ENCODE peak calls at places on chromosomes 5 and 9, in six cellular contexts. R, F, S, B, C and I are unnamed samples.

GRCh38 chr5:35671516-35671915 is 53.9 kb downstream of the SPEF2 start:
- DNase-seq in R (no peak), F (no peak), S (peak; percentile 66), B (no peak), C (no peak), I (no peak)

GRCh38 chr5:6496207-6496584 is 47.5 kb downstream of the UBE2QL1 start:
- DNase-seq in R (peak; percentile 55), F (no peak), S (no peak), B (no peak), C (no peak), I (no peak)

GRCh38 chr9:136949817-136950655 is 2.0 kb upstream of the LCN12 start:
- DNase-seq in R (peak; percentile 100), F (peak; percentile 96), S (peak; percentile 82), B (peak; percentile 92), C (peak; percentile 94), I (peak; percentile 94)

GRCh38 chr9:137201205-137201868 is 796 bp upstream of the TPRN start:
- DNase-seq in R (no peak), F (no peak), S (no peak), B (no peak), C (no peak), I (no peak)

GRCh38 chr5:115209279-115209678 is 39.6 kb upstream of the TRIM36 start:
- DNase-seq in R (peak; percentile 65), F (no peak), S (peak; percentile 98), B (peak; percentile 16), C (no peak), I (no peak)

GRCh38 chr5:67437905-67438845 is 241.6 kb upstream of the CD180 start:
- DNase-seq in R (no peak), F (no peak), S (no peak), B (no peak), C (no peak), I (no peak)

GRCh38 chr9:105127863-105128220 is 116.6 kb upstream of the SLC44A1 start:
- DNase-seq in R (peak; percentile 31), F (no peak), S (peak; percentile 83), B (no peak), C (no peak), I (peak; percentile 26)

GRCh38 chr5:55865831-55866230 is 14.7 kb downstream of the IL31RA start:
- DNase-seq in R (no peak), F (no peak), S (peak; percentile 35), B (no peak), C (no peak), I (no peak)

GRCh38 chr5:132566657-132567056 is 9.9 kb downstream of the RAD50 start:
- DNase-seq in R (no peak), F (no peak), S (no peak), B (no peak), C (no peak), I (no peak)

GRCh38 chr5:112366987-112367386 is 52.1 kb downstream of the EPB41L4A start:
- DNase-seq in R (peak; percentile 21), F (no peak), S (peak; percentile 7), B (no peak), C (no peak), I (no peak)

GRCh38 chr5:150141544-150142188 is 14.0 kb downstream of the PDGFRB start:
- DNase-seq in R (no peak), F (no peak), S (no peak), B (no peak), C (no peak), I (no peak)

GRCh38 chr9:111805841-111806241 is 11.1 kb upstream of the SHOC1 start:
- DNase-seq in R (no peak), F (no peak), S (no peak), B (no peak), C (no peak), I (no peak)

GRCh38 chr9:36492849-36493248 is 79.8 kb upstream of the MELK start:
- DNase-seq in R (no peak), F (no peak), S (no peak), B (no peak), C (no peak), I (no peak)

GRCh38 chr5:171709930-171710329 is 75.7 kb upstream of the SMIM23 start:
- DNase-seq in R (no peak), F (peak; percentile 36), S (no peak), B (no peak), C (no peak), I (no peak)

GRCh38 chr5:79318935-79319614 is 83.1 kb downstream of the JMY start:
- DNase-seq in R (no peak), F (no peak), S (no peak), B (no peak), C (no peak), I (no peak)

GRCh38 chr5:106875591-106876297 is 795.0 kb downstream of the EFNA5 start:
- DNase-seq in R (peak; percentile 28), F (no peak), S (no peak), B (no peak), C (no peak), I (no peak)

GRCh38 chr9:109861918-109862317 is 81.9 kb downstream of the PALM2AKAP2 start:
- DNase-seq in R (no peak), F (no peak), S (peak; percentile 2), B (no peak), C (no peak), I (no peak)

GRCh38 chr5:79858097-79858723 is 132.9 kb downstream of the MTX3 start:
- DNase-seq in R (peak; percentile 57), F (peak; percentile 76), S (peak; percentile 49), B (peak; percentile 61), C (no peak), I (peak; percentile 81)

GRCh38 chr5:107772418-107773310 is 101.9 kb upstream of the EFNA5 start:
- DNase-seq in R (no peak), F (peak; percentile 9), S (no peak), B (no peak), C (no peak), I (no peak)

GRCh38 chr9:108151161-108151586 is 661.6 kb upstream of the KLF4 start:
- DNase-seq in R (no peak), F (peak; percentile 21), S (no peak), B (no peak), C (no peak), I (no peak)

GRCh38 chr5:125058185-125058826 is 311.9 kb upstream of the ZNF608 start:
- DNase-seq in R (no peak), F (no peak), S (no peak), B (no peak), C (peak; percentile 60), I (no peak)

GRCh38 chr5:64331597-64332277 is 166.1 kb downstream of the RNF180 start:
- DNase-seq in R (no peak), F (peak; percentile 57), S (no peak), B (no peak), C (peak; percentile 39), I (no peak)

GRCh38 chr5:147216552-147217154 is 18.2 kb upstream of the STK32A start:
- DNase-seq in R (no peak), F (no peak), S (no peak), B (no peak), C (no peak), I (no peak)

GRCh38 chr5:72378636-72379289 is 58.6 kb downstream of the PTCD2 start:
- DNase-seq in R (no peak), F (no peak), S (peak; percentile 49), B (peak; percentile 47), C (peak; percentile 44), I (no peak)

GRCh38 chr5:18281947-18282557 is 647.8 kb downstream of the TAF11L14 start:
- DNase-seq in R (peak; percentile 13), F (no peak), S (peak; percentile 67), B (no peak), C (peak; percentile 29), I (no peak)

GRCh38 chr9:109856785-109857184 is 76.8 kb downstream of the PALM2AKAP2 start:
- DNase-seq in R (no peak), F (peak; percentile 71), S (no peak), B (no peak), C (no peak), I (no peak)

GRCh38 chr5:25119654-25120053 is 474.9 kb upstream of the CDH10 start:
- DNase-seq in R (peak; percentile 4), F (no peak), S (peak; percentile 61), B (no peak), C (no peak), I (no peak)

GRCh38 chr9:118034701-118035100 is 330.5 kb downstream of the TLR4 start:
- DNase-seq in R (no peak), F (no peak), S (no peak), B (no peak), C (no peak), I (no peak)

GRCh38 chr9:33714989-33715388 is 80.4 kb upstream of the PRSS3 start:
- DNase-seq in R (no peak), F (no peak), S (no peak), B (no peak), C (no peak), I (no peak)

GRCh38 chr5:75681125-75681830 is 36.0 kb downstream of the POC5 start:
- DNase-seq in R (peak; percentile 29), F (no peak), S (peak; percentile 56), B (no peak), C (peak; percentile 11), I (no peak)

GRCh38 chr9:88922091-88922490 is 69.2 kb upstream of the S1PR3 start:
- DNase-seq in R (no peak), F (no peak), S (no peak), B (no peak), C (no peak), I (no peak)

GRCh38 chr9:93678199-93679019 is 102.0 kb downstream of the PHF2 start:
- DNase-seq in R (no peak), F (no peak), S (no peak), B (peak; percentile 7), C (no peak), I (no peak)

GRCh38 chr9:124239249-124240073 is 18.3 kb upstream of the NEK6 start:
- DNase-seq in R (peak; percentile 73), F (no peak), S (peak; percentile 75), B (no peak), C (no peak), I (no peak)